ENCODE peak calls at places on chromosomes 1 and 21, in six cellular contexts. C, M, I, D, Y and T are unnamed samples.

GRCh38 chr1:115123116-115123515 is 33.8 kb upstream of the TSPAN2 start:
- DNase-seq in C (no peak), M (no peak), I (no peak), D (no peak), Y (no peak), T (no peak)

GRCh38 chr1:30976143-30976542 is 67.6 kb upstream of the SDC3 start:
- DNase-seq in C (no peak), M (no peak), I (no peak), D (no peak), Y (no peak), T (no peak)

GRCh38 chr1:182910143-182910542 is 42.8 kb downstream of the SHCBP1L start:
- DNase-seq in C (no peak), M (no peak), I (no peak), D (no peak), Y (no peak), T (no peak)

GRCh38 chr1:99481391-99481996 is 164.4 kb upstream of the PALMD start:
- DNase-seq in C (no peak), M (peak), I (no peak), D (peak), Y (no peak), T (peak)

GRCh38 chr1:218809625-218810024 is 364.1 kb upstream of the LYPLAL1 start:
- DNase-seq in C (no peak), M (no peak), I (no peak), D (no peak), Y (no peak), T (no peak)

GRCh38 chr1:236421022-236421421 is 26.9 kb downstream of the EDARADD start:
- DNase-seq in C (no peak), M (no peak), I (peak), D (no peak), Y (no peak), T (no peak)

GRCh38 chr1:81449786-81450185 is 350.9 kb upstream of the ADGRL2 start:
- DNase-seq in C (no peak), M (no peak), I (peak), D (no peak), Y (no peak), T (no peak)

GRCh38 chr1:236148471-236148847 is 6.1 kb downstream of the GPR137B start:
- DNase-seq in C (no peak), M (no peak), I (no peak), D (no peak), Y (no peak), T (no peak)

GRCh38 chr1:27379564-27380132 is 3.5 kb downstream of the CD164L2 start:
- DNase-seq in C (no peak), M (no peak), I (no peak), D (no peak), Y (no peak), T (no peak)

GRCh38 chr1:119631086-119631432 is 17.0 kb downstream of the ZNF697 start:
- DNase-seq in C (no peak), M (no peak), I (no peak), D (no peak), Y (no peak), T (no peak)

GRCh38 chr1:50930965-50931737 is 28.9 kb downstream of the FAF1 start:
- DNase-seq in C (no peak), M (no peak), I (no peak), D (no peak), Y (no peak), T (no peak)

GRCh38 chr1:77655431-77655974 is 27.0 kb downstream of the ZZZ3 start:
- DNase-seq in C (no peak), M (no peak), I (no peak), D (no peak), Y (no peak), T (no peak)

GRCh38 chr21:15520811-15521643 is 208.8 kb upstream of the USP25 start:
- DNase-seq in C (no peak), M (no peak), I (no peak), D (no peak), Y (no peak), T (no peak)

GRCh38 chr1:116268211-116268610 is 104.8 kb upstream of the ATP1A1 start:
- DNase-seq in C (no peak), M (peak), I (no peak), D (peak), Y (no peak), T (no peak)

GRCh38 chr1:32647308-32648134 is 2.8 kb downstream of the ZBTB8OS start:
- DNase-seq in C (no peak), M (no peak), I (no peak), D (no peak), Y (no peak), T (no peak)

GRCh38 chr1:84410328-84411107 is 12.2 kb downstream of the DNASE2B start:
- DNase-seq in C (no peak), M (no peak), I (no peak), D (no peak), Y (no peak), T (no peak)

GRCh38 chr1:82392513-82392912 is 591.8 kb downstream of the ADGRL2 start:
- DNase-seq in C (no peak), M (no peak), I (no peak), D (no peak), Y (no peak), T (no peak)

GRCh38 chr1:91121366-91121765 is 99.5 kb upstream of the ZNF644 start:
- DNase-seq in C (no peak), M (no peak), I (no peak), D (peak), Y (no peak), T (no peak)

GRCh38 chr1:23967871-23968270 is 8.2 kb downstream of the PNRC2 start:
- DNase-seq in C (no peak), M (no peak), I (no peak), D (no peak), Y (no peak), T (no peak)

GRCh38 chr1:14010431-14010830 is 310.4 kb downstream of the PRDM2 start:
- DNase-seq in C (no peak), M (no peak), I (no peak), D (no peak), Y (no peak), T (no peak)

GRCh38 chr21:27643326-27643725 is 676.4 kb upstream of the ADAMTS5 start:
- DNase-seq in C (no peak), M (no peak), I (no peak), D (no peak), Y (no peak), T (no peak)

GRCh38 chr1:203796223-203796747 is 862 bp downstream of the ZBED6 start:
- DNase-seq in C (no peak), M (no peak), I (no peak), D (peak), Y (no peak), T (peak)

GRCh38 chr1:166902279-166902678 is 26.2 kb upstream of the TADA1 start:
- DNase-seq in C (no peak), M (no peak), I (no peak), D (no peak), Y (no peak), T (no peak)

GRCh38 chr1:43760745-43761343 is 53.5 kb downstream of the ST3GAL3 start:
- DNase-seq in C (no peak), M (no peak), I (no peak), D (no peak), Y (no peak), T (no peak)

GRCh38 chr1:198333744-198334143 is 176.9 kb downstream of the NEK7 start:
- DNase-seq in C (no peak), M (no peak), I (no peak), D (no peak), Y (no peak), T (no peak)

GRCh38 chr1:227542153-227543120 is 20.9 kb upstream of the ZNF678 start:
- DNase-seq in C (peak), M (peak), I (peak), D (peak), Y (peak), T (peak)

GRCh38 chr21:39938086-39938611 is 70.9 kb downstream of the PCP4 start:
- DNase-seq in C (no peak), M (no peak), I (no peak), D (no peak), Y (peak), T (no peak)

GRCh38 chr1:26053718-26054572 is 8.0 kb upstream of the SLC30A2 start:
- DNase-seq in C (no peak), M (no peak), I (no peak), D (no peak), Y (no peak), T (no peak)

GRCh38 chr21:14995695-14996490 is 68.9 kb downstream of the NRIP1 start:
- DNase-seq in C (no peak), M (no peak), I (no peak), D (no peak), Y (no peak), T (no peak)

GRCh38 chr1:41486892-41487728 is 2.6 kb upstream of the EDN2 start:
- DNase-seq in C (no peak), M (no peak), I (no peak), D (no peak), Y (no peak), T (no peak)

GRCh38 chr1:248757784-248758195 is 2.2 kb upstream of the LYPD8 start:
- DNase-seq in C (no peak), M (no peak), I (no peak), D (peak), Y (no peak), T (no peak)

GRCh38 chr1:11970441-11971185 is 9.6 kb upstream of the MFN2 start:
- DNase-seq in C (no peak), M (no peak), I (no peak), D (no peak), Y (no peak), T (no peak)

GRCh38 chr1:42999308-42999707 is 40.6 kb upstream of the SLC2A1 start:
- DNase-seq in C (no peak), M (no peak), I (no peak), D (no peak), Y (no peak), T (no peak)

GRCh38 chr1:8712413-8713229 is 104.8 kb downstream of the RERE start:
- DNase-seq in C (no peak), M (no peak), I (no peak), D (no peak), Y (no peak), T (peak)

GRCh38 chr1:226661271-226661670 is 77.8 kb downstream of the ITPKB start:
- DNase-seq in C (no peak), M (no peak), I (no peak), D (no peak), Y (no peak), T (no peak)

GRCh38 chr1:58848818-58849411 is 65.1 kb upstream of the JUN start:
- DNase-seq in C (no peak), M (peak), I (peak), D (peak), Y (peak), T (no peak)

GRCh38 chr1:3456964-3457909 is 2.8 kb downstream of the ARHGEF16 start:
- DNase-seq in C (no peak), M (no peak), I (no peak), D (no peak), Y (no peak), T (no peak)

GRCh38 chr1:3456449-3456963 is 2.0 kb downstream of the ARHGEF16 start:
- DNase-seq in C (no peak), M (no peak), I (no peak), D (peak), Y (no peak), T (no peak)

GRCh38 chr1:3453891-3454810 is at the start of gene ARHGEF16:
- DNase-seq in C (no peak), M (peak), I (no peak), D (peak), Y (no peak), T (peak)

GRCh38 chr1:3454811-3455618 is 550 bp downstream of the ARHGEF16 start:
- DNase-seq in C (no peak), M (no peak), I (no peak), D (peak), Y (no peak), T (no peak)

DNA sequence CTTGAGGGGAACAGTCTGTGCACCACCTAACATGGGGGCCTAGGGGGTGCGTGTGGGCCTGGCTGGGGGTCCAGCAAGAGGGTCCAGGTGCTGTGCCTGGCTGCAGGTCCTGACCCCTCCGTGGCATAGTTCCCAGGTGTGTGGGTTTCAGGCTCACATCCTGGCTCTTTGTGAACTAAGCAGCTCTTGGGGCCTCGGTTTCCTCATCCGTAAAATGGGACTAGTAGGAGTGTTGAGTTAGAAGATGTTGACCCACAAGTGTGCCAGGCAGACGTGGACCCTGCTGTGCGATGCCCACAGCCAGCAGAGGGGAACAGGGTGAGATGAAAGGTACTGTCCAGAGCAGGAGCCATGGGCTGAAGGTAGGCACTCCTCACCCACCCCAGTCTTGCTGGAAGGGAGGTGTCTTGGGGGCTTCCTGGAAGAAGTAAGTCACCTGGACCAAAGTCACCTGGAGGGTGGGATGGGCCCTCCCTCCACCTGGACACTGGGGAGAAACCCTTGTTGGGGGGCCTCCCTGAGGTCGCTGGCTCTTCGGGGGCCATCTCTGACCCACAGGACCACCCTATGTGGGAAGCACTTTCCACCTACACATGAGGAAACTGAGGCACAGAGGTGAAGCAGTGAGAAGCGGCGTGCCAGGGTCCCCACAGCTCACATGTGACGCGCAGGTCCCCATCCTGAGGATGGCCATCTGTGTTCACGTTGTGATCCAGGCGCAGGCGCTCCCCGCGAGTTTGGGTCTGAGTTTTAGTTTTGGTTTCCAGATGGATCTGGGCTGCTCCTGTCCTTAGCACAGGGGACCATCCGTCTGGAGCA is 1.4 kb downstream of the ARHGEF16 start:
- DNase-seq in C (no peak), M (no peak), I (no peak), D (no peak), Y (no peak), T (no peak)
- H3K4me3 ChIP-seq in C (no peak), M (no peak), I (no peak), D (peak), Y (no peak), T (no peak)

GRCh38 chr1:185811062-185811709 is 77.0 kb downstream of the HMCN1 start:
- DNase-seq in C (no peak), M (no peak), I (no peak), D (no peak), Y (peak), T (no peak)

GRCh38 chr1:185819798-185820197 is 85.6 kb downstream of the HMCN1 start:
- DNase-seq in C (no peak), M (no peak), I (no peak), D (no peak), Y (no peak), T (no peak)

GRCh38 chr1:185812934-185813333 is 78.7 kb downstream of the HMCN1 start:
- DNase-seq in C (no peak), M (no peak), I (no peak), D (no peak), Y (no peak), T (no peak)

GRCh38 chr1:185813401-185813979 is 79.3 kb downstream of the HMCN1 start:
- DNase-seq in C (no peak), M (no peak), I (no peak), D (peak), Y (no peak), T (peak)

DNA sequence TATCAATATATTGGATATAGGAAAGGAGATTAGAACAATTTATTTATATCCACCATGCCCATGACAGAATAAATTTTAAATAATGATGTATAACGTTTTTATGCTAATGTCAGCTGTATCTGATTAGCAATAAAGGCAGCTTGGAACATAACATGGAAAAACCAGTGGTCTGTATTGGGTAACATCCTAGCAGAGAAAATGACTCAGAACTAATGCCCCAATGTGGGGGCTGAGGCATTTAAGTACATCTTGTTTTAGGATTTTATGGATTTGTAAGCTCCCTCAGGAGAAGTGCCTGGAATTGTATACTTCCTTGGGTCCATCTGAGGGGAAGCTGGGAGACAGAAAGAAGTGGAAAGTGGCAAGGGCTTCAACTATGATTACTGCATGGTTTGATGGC is 82.3 kb downstream of the HMCN1 start:
- DNase-seq in C (no peak), M (no peak), I (no peak), D (no peak), Y (no peak), T (no peak)
- H3K4me3 ChIP-seq in C (no peak), M (no peak), I (no peak), D (no peak), Y (no peak), T (no peak)

GRCh38 chr1:151830055-151830454 is 1.5 kb downstream of the RORC start:
- DNase-seq in C (no peak), M (no peak), I (no peak), D (no peak), Y (no peak), T (no peak)

GRCh38 chr1:151831256-151831591 is 378 bp downstream of the RORC start:
- DNase-seq in C (no peak), M (no peak), I (no peak), D (no peak), Y (no peak), T (no peak)

GRCh38 chr1:151828931-151829330 is 2.7 kb downstream of the RORC start:
- DNase-seq in C (no peak), M (peak), I (no peak), D (no peak), Y (no peak), T (no peak)

GRCh38 chr1:151827853-151828252 is 3.7 kb downstream of the RORC start:
- DNase-seq in C (no peak), M (no peak), I (no peak), D (no peak), Y (no peak), T (no peak)

GRCh38 chr1:151829352-151830046 is 2.1 kb downstream of the RORC start:
- DNase-seq in C (no peak), M (no peak), I (no peak), D (no peak), Y (no peak), T (no peak)
- H3K4me3 ChIP-seq in C (no peak), M (peak), I (no peak), D (no peak), Y (no peak), T (no peak)

GRCh38 chr1:170664828-170665617 is 1.1 kb downstream of the PRRX1 start:
- DNase-seq in C (no peak), M (peak), I (no peak), D (peak), Y (peak), T (no peak)
- H3K4me3 ChIP-seq in C (no peak), M (peak), I (peak), D (peak), Y (peak), T (no peak)

GRCh38 chr1:186974774-186975181 is 146.0 kb downstream of the PLA2G4A start:
- DNase-seq in C (no peak), M (no peak), I (peak), D (no peak), Y (no peak), T (no peak)
- H3K4me3 ChIP-seq in C (no peak), M (no peak), I (no peak), D (no peak), Y (no peak), T (no peak)

DNA sequence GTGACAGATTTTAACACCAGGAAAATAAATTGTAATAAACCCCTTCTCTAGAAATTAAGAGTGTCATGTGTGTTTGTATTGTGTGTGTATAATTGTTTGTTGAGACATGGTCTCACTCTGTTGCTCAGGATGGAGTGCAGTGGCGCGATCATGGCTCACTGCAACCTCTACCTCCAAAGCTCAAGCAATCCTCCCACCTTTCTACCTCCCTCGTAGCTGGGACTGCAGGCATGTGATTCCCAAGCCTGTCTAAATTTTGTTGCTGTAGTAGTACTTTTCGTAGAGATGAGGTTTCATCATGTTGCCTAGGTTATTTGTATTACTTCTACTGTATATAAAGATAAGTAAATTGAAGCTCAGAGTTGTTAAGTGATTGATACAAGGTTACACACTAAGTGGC is 68.5 kb upstream of the RAVER2 start:
- DNase-seq in C (no peak), M (no peak), I (no peak), D (no peak), Y (no peak), T (no peak)
- H3K4me3 ChIP-seq in C (no peak), M (no peak), I (no peak), D (no peak), Y (no peak), T (no peak)

DNA sequence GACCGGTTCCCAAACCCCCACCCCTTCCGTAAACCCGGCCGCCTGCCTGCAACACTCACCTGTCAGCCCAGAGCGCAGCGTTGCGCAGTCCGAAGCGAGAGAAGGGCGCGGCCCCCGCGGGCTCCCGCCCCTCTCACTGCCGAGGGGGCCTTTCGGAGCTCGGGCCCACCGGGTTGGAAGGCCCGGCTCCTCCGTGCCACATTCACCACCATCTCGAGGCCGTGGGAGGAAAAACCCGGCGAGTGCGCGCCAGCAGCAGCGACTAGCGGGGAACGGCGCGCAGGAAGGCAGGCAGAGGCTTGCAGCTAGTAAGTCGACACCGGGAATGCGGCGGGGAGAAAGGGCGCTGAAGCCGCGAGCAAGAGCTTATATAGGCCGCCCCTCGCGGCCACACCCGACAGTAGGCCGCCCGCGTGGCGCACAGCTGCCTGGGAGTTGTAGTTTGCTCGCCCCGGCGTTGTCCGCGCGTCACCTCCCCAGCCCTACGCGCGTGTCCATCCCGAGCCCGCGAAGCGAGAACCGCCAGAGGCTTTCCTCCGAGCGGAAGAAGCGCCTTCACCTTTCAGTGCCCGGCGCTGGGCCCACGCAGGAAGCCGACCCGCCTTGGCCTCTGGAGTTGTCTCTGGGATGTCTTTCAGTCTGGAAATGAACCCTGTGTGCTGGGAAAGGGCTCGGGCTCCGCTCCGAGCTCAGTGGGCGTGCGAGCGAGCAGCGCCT is 10.4 kb upstream of the RAB42 start:
- DNase-seq in C (peak), M (peak), I (peak), D (peak), Y (peak), T (peak)
- H3K4me3 ChIP-seq in C (peak), M (peak), I (peak), D (peak), Y (peak), T (peak)

GRCh38 chr21:44925027-44925755 is 4.5 kb upstream of the ITGB2 start:
- DNase-seq in C (no peak), M (no peak), I (no peak), D (no peak), Y (no peak), T (no peak)
- H3K4me3 ChIP-seq in C (peak), M (no peak), I (no peak), D (no peak), Y (no peak), T (peak)